ENCODE peak calls at places on chromosomes 2 and 18, in five cellular contexts. R is A549, C is IMR-90, W is GM12878, L is H1. U is an unnamed sample.

GRCh38 chr2:64221935-64222334 is 77.7 kb upstream of the PELI1 start:
- DNase-seq in R (no peak), C (no peak), L (no peak), W (no peak), U (no peak)

GRCh38 chr2:178066890-178067669 is 5.5 kb downstream of the PDE11A start:
- DNase-seq in R (peak; percentile 12), C (no peak), L (no peak), W (no peak), U (no peak)

GRCh38 chr2:109560265-109560664 is 53.5 kb downstream of the SEPTIN10 start:
- DNase-seq in L (no peak), C (peak; percentile 61), W (no peak), R (peak; percentile 40), U (no peak)

GRCh38 chr2:273338-273737 is 8.6 kb downstream of the ACP1 start:
- DNase-seq in L (no peak), W (no peak), C (no peak), R (no peak), U (no peak)

GRCh38 chr2:214630402-214631035 is 179.0 kb downstream of the BARD1 start:
- DNase-seq in R (no peak), L (no peak), W (no peak), C (peak; percentile 79), U (no peak)

GRCh38 chr2:62306751-62307468 is 111.0 kb downstream of the B3GNT2 start:
- DNase-seq in R (no peak), C (peak; percentile 6), L (no peak), W (peak; percentile 95), U (no peak)

GRCh38 chr2:20618468-20618885 is 32.4 kb downstream of the HS1BP3 start:
- DNase-seq in R (no peak), C (no peak), L (no peak), W (no peak), U (no peak)

GRCh38 chr2:193966590-193966989 is 1690.4 kb upstream of the SLC39A10 start:
- DNase-seq in W (no peak), L (no peak), R (peak; percentile 45), C (peak; percentile 0), U (no peak)

GRCh38 chr2:28325567-28326468 is 66.8 kb upstream of the FOSL2 start:
- DNase-seq in W (peak; percentile 25), L (no peak), R (no peak), C (no peak), U (peak; percentile 59)

GRCh38 chr2:23213196-23213595 is 171.8 kb upstream of the KLHL29 start:
- DNase-seq in R (no peak), W (no peak), L (no peak), C (no peak), U (no peak)

GRCh38 chr2:234701841-234702240 is 205.0 kb upstream of the ARL4C start:
- DNase-seq in W (no peak), R (no peak), C (no peak), L (no peak), U (no peak)

GRCh38 chr2:239383796-239384156 is 17.0 kb downstream of the HDAC4 start:
- DNase-seq in R (no peak), W (no peak), C (no peak), L (no peak), U (no peak)

GRCh38 chr2:172229125-172229524 is 126.4 kb upstream of the DLX2 start:
- DNase-seq in C (no peak), L (no peak), W (no peak), R (no peak), U (no peak)

GRCh38 chr2:201114846-201115245 is 1.1 kb upstream of the CFLAR start:
- DNase-seq in C (no peak), R (no peak), L (no peak), W (no peak), U (no peak)

GRCh38 chr2:49621014-49621413 is 466.7 kb upstream of the FSHR start:
- DNase-seq in C (no peak), L (no peak), W (no peak), R (no peak), U (no peak)

GRCh38 chr2:23468384-23469141 is 83.6 kb downstream of the KLHL29 start:
- DNase-seq in C (no peak), L (no peak), R (no peak), W (no peak), U (no peak)

GRCh38 chr2:9255416-9255815 is 48.8 kb downstream of the ASAP2 start:
- DNase-seq in W (no peak), C (no peak), L (no peak), R (no peak), U (no peak)

GRCh38 chr2:105496271-105496670 is 97.4 kb upstream of the FHL2 start:
- DNase-seq in L (no peak), R (no peak), W (no peak), C (no peak), U (no peak)

GRCh38 chr2:134410831-134411231 is 157.0 kb downstream of the MGAT5 start:
- DNase-seq in C (peak; percentile 62), L (no peak), W (no peak), R (no peak), U (no peak)

GRCh38 chr2:48767330-48767729 is 11.8 kb upstream of the LHCGR start:
- DNase-seq in L (no peak), R (no peak), C (no peak), W (no peak), U (no peak)

GRCh38 chr2:46926863-46927262 is 11.3 kb upstream of the MCFD2 start:
- DNase-seq in L (no peak), C (no peak), W (no peak), R (no peak), U (no peak)

GRCh38 chr2:46935071-46935470 is 19.5 kb upstream of the MCFD2 start:
- DNase-seq in L (no peak), C (no peak), W (no peak), R (no peak), U (no peak)

GRCh38 chr2:46924608-46925007 is 9.0 kb upstream of the MCFD2 start:
- DNase-seq in R (no peak), C (no peak), W (no peak), L (no peak), U (no peak)

GRCh38 chr2:46925444-46926351 is 10.1 kb upstream of the MCFD2 start:
- DNase-seq in W (no peak), R (no peak), C (no peak), L (no peak), U (no peak)

GRCh38 chr2:46929612-46930011 is 14.0 kb upstream of the MCFD2 start:
- DNase-seq in W (no peak), C (no peak), L (no peak), R (no peak), U (no peak)
- TF ChIP-seq RFX5 in W (no peak), C (no peak), L (no peak), R (no peak), U (no peak)

DNA sequence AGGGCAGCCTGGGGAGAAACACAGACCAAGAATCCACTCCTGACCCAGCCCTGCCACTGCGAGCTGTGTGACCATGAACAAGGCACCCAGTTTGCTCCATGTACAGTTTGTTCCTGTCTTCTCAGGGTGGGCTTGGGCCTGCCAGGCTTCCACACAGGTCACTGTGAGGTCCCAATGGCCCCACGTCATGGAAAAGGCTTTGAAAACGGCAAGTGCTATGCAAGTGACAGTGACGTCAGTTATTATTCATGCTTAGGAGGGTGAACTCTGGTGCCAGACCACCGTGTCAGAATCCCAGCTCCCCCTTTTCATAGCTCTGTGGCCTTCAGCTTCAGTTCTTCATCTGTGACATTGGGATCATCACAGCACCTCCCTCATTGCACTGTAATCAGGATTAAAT is 87.1 kb downstream of the TNS1 start:
- DNase-seq in W (no peak), L (no peak), R (no peak), C (no peak), U (no peak)
- H3K27ac ChIP-seq in W (no peak overlapping the region), L (no peak overlapping the region), R (peak overlapping the region; percentile 85), C (no peak overlapping the region), U (no peak overlapping the region)

DNA sequence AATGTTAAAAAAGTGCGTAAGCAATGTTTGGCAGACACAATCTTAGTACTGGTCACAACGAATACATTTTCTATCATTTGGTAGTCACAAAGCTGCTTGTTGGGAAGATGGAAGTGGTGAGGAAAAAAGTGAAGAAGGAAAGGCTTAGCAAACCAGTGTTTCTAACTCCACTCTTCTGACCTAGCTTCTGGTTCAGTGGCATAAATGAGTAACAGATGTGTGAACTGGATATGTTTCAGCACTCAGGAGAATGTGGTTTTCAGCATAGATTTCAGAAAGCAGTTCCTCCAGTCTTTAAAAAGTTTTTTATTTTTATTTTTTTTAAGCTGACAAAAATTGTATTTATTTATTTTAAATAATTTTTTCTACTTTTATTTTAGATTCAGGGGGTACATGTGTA is 357.1 kb downstream of the CPS1 start:
- DNase-seq in R (no peak), C (no peak), W (no peak), L (no peak), U (peak; percentile 8)
- TF ChIP-seq RFX5 in R (no peak), C (no peak), W (no peak), L (no peak), U (no peak)

GRCh38 chr18:41955688-41956087 is 654 bp downstream of the PIK3C3 start:
- DNase-seq in C (no peak), W (no peak), R (no peak), L (no peak), U (peak; percentile 15)
- H3K27ac ChIP-seq in C (no peak overlapping the region), W (peak overlapping the region; percentile 71), R (peak overlapping the region; percentile 86), L (no peak overlapping the region), U (peak overlapping the region; percentile 53)

GRCh38 chr18:55920063-55920462 is 332.1 kb upstream of the TCF4 start:
- DNase-seq in C (no peak), W (no peak), R (no peak), L (no peak), U (no peak)
- TF ChIP-seq RFX5 in C (no peak), W (no peak), R (no peak), L (no peak), U (no peak)

GRCh38 chr2:151906633-151906998 is 78.4 kb upstream of the ARL5A start:
- DNase-seq in R (no peak), W (no peak), C (no peak), L (no peak), U (no peak)
- H3K27ac ChIP-seq in R (no peak overlapping the region), W (no peak overlapping the region), C (no peak overlapping the region), L (no peak overlapping the region), U (no peak overlapping the region)

DNA sequence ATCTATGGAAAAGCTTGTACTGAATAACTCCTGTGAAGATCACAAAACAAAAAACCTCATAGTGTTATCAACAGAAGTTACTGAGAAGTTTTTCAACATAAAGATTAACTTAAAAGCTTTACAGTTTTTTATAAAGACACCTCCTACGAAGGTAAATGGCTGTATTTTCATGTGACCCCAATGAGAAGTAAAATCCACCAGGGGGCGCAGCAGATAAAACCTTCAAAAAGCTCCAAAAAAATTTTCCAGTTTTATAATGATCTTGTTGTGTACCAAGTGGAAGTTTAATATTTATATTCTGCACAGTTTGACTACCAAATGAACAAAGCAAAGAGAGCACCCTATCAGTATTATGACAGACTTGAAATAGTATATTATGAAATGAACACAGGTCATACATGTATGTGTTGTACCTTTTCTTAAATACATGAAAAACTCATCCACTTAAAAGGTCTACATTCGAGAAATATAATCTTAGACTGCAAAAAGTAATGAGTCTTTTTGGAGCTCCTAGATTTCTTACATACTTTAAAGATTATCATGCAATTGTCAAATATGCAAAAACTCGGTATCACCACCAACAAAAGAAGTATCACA is 38.5 kb downstream of the PNO1 start:
- DNase-seq in W (no peak), L (no peak), C (peak; percentile 35), R (peak; percentile 48), U (no peak)
- TF ChIP-seq RFX5 in W (no peak), L (no peak), C (no peak), R (no peak), U (no peak)

U was measured in SK-N-SH.